ENCODE peak calls at places on chromosomes 3 and 15, in eight cellular contexts. S is iris pigment epithelial cell; O is B cell; X is stimulated activated naive CD8-positive, alpha-beta T cell treated with anti-CD3 and anti-CD28 coated beads, Interleukin-15, amount 100 ng/mL, for 72 hours; M is H7; D is substantia nigra; C is dermis blood vessel endothelial cell; U is GM23248. Y is an unnamed sample.

GRCh38 chr3:148796799-148797198 is 30.8 kb upstream of the CPB1 start:
- DNase-seq in S (no peak), O (no peak), X (no peak), M (no peak), D (no peak), C (no peak), U (no peak), Y (no peak)

GRCh38 chr15:89591834-89592233 is 16.6 kb downstream of the TICRR start:
- DNase-seq in S (peak), O (no peak), X (no peak), M (no peak), D (no peak), C (peak), U (no peak), Y (no peak)

GRCh38 chr15:56919708-56920637 is 1.5 kb downstream of the TCF12 start:
- DNase-seq in S (peak), O (no peak), X (no peak), M (no peak), D (peak), C (peak), U (peak), Y (peak)

GRCh38 chr3:31356941-31357340 is 175.8 kb upstream of the STT3B start:
- DNase-seq in S (peak), O (no peak), X (no peak), M (no peak), D (no peak), C (no peak), U (peak), Y (no peak)

GRCh38 chr15:79408041-79408440 is 24.1 kb upstream of the MINAR1 start:
- DNase-seq in S (peak), O (no peak), X (no peak), M (no peak), D (no peak), C (no peak), U (peak), Y (no peak)

GRCh38 chr15:78933187-78934062 is 11.4 kb downstream of the CTSH start:
- DNase-seq in S (no peak), O (no peak), X (no peak), M (no peak), D (no peak), C (no peak), U (no peak), Y (no peak)

GRCh38 chr15:80031841-80032240 is 27.6 kb upstream of the ZFAND6 start:
- DNase-seq in S (no peak), O (peak), X (no peak), M (no peak), D (no peak), C (no peak), U (peak), Y (no peak)

GRCh38 chr3:158568784-158569183 is 2.2 kb upstream of the MLF1 start:
- DNase-seq in S (peak), O (no peak), X (no peak), M (no peak), D (no peak), C (no peak), U (no peak), Y (no peak)

GRCh38 chr3:179898024-179898423 is 138.7 kb downstream of the PEX5L start:
- DNase-seq in S (peak), O (peak), X (no peak), M (peak), D (no peak), C (peak), U (peak), Y (peak)

GRCh38 chr3:108099679-108100428 is 9.0 kb upstream of the CD47 start:
- DNase-seq in S (no peak), O (peak), X (peak), M (no peak), D (no peak), C (no peak), U (no peak), Y (peak)

GRCh38 chr3:176147251-176147650 is 1050.0 kb downstream of the TBL1XR1 start:
- DNase-seq in S (no peak), O (no peak), X (no peak), M (no peak), D (no peak), C (no peak), U (no peak), Y (no peak)

GRCh38 chr3:128338536-128339400 is 127.9 kb downstream of the DNAJB8 start:
- DNase-seq in S (no peak), O (no peak), X (no peak), M (no peak), D (no peak), C (no peak), U (no peak), Y (no peak)

GRCh38 chr15:78841891-78842290 is 30.6 kb upstream of the ADAMTS7 start:
- DNase-seq in S (no peak), O (no peak), X (no peak), M (no peak), D (no peak), C (no peak), U (no peak), Y (peak)